ENCODE peak calls at places on chromosomes 7 and 10, in eight cellular contexts. D is left lung, U is stomach, M is GM23248, P is SK-N-MC, H is OCI-LY7, S is AG04450, C is right atrium auricular region. L is an unnamed sample.

GRCh38 chr10:101062231-101063161 is 707 bp downstream of the KAZALD1 start:
- DNase-seq in D (peak), U (peak), M (peak), P (no peak), H (peak), S (no peak), C (no peak), L (peak)

GRCh38 chr10:17659328-17659727 is 15.4 kb downstream of the STAM start:
- DNase-seq in D (no peak), U (no peak), M (no peak), P (no peak), H (no peak), S (no peak), C (no peak), L (no peak)

GRCh38 chr7:92988051-92988450 is 129.7 kb downstream of the SAMD9 start:
- DNase-seq in D (no peak), U (no peak), M (peak), P (no peak), H (no peak), S (no peak), C (no peak), L (no peak)

GRCh38 chr10:17735166-17735941 is 16.6 kb upstream of the TMEM236 start:
- DNase-seq in D (no peak), U (peak), M (no peak), P (no peak), H (no peak), S (no peak), C (no peak), L (no peak)

GRCh38 chr7:70794962-70795361 is 337.0 kb upstream of the GALNT17 start:
- DNase-seq in D (no peak), U (no peak), M (no peak), P (no peak), H (no peak), S (no peak), C (no peak), L (no peak)

GRCh38 chr7:111410899-111411298 is 151.4 kb downstream of the IMMP2L start:
- DNase-seq in D (no peak), U (no peak), M (no peak), P (no peak), H (no peak), S (no peak), C (no peak), L (no peak)

GRCh38 chr10:51815723-51816122 is 116.3 kb upstream of the CSTF2T start:
- DNase-seq in D (no peak), U (no peak), M (no peak), P (no peak), H (no peak), S (no peak), C (no peak), L (no peak)

GRCh38 chr7:44973610-44974401 is 5.0 kb downstream of the MYO1G start:
- DNase-seq in D (peak), U (peak), M (peak), P (no peak), H (peak), S (no peak), C (no peak), L (peak)

GRCh38 chr7:107596881-107597581 is 17.0 kb downstream of the BCAP29 start:
- DNase-seq in D (no peak), U (no peak), M (no peak), P (no peak), H (no peak), S (no peak), C (no peak), L (no peak)

GRCh38 chr10:3537518-3537917 is 247.5 kb downstream of the KLF6 start:
- DNase-seq in D (no peak), U (no peak), M (no peak), P (no peak), H (no peak), S (no peak), C (no peak), L (no peak)

GRCh38 chr7:42766810-42767423 is 145.0 kb downstream of the C7orf25 start:
- DNase-seq in D (no peak), U (no peak), M (no peak), P (no peak), H (no peak), S (no peak), C (no peak), L (no peak)

GRCh38 chr7:2321020-2321419 is 6.8 kb upstream of the SNX8 start:
- DNase-seq in D (peak), U (no peak), M (peak), P (no peak), H (no peak), S (no peak), C (no peak), L (no peak)

GRCh38 chr7:103680161-103681144 is 234.4 kb upstream of the SLC26A5 start:
- DNase-seq in D (peak), U (no peak), M (no peak), P (no peak), H (no peak), S (no peak), C (no peak), L (no peak)

GRCh38 chr7:156607332-156608175 is 33.0 kb upstream of the RNF32 start:
- DNase-seq in D (peak), U (no peak), M (peak), P (no peak), H (no peak), S (no peak), C (no peak), L (no peak)

GRCh38 chr7:4006687-4007086 is 675.4 kb upstream of the FOXK1 start:
- DNase-seq in D (no peak), U (no peak), M (no peak), P (no peak), H (no peak), S (no peak), C (no peak), L (no peak)

GRCh38 chr7:105278973-105279687 is 109.6 kb downstream of the SRPK2 start:
- DNase-seq in D (no peak), U (no peak), M (peak), P (no peak), H (no peak), S (no peak), C (no peak), L (no peak)

GRCh38 chr7:130151591-130152269 is 53.5 kb downstream of the TMEM209 start:
- DNase-seq in D (no peak), U (no peak), M (peak), P (no peak), H (no peak), S (no peak), C (no peak), L (no peak)

GRCh38 chr10:78531088-78531487 is 497.4 kb downstream of the RPS24 start:
- DNase-seq in D (no peak), U (no peak), M (no peak), P (no peak), H (no peak), S (no peak), C (no peak), L (no peak)

GRCh38 chr7:131197920-131198610 is 129.6 kb upstream of the MKLN1 start:
- DNase-seq in D (no peak), U (no peak), M (peak), P (no peak), H (no peak), S (no peak), C (no peak), L (no peak)

GRCh38 chr10:54463644-54464043 is 337.4 kb downstream of the PCDH15 start:
- DNase-seq in D (no peak), U (no peak), M (no peak), P (no peak), H (no peak), S (no peak), C (no peak), L (no peak)

GRCh38 chr7:5695037-5695708 is 86.3 kb downstream of the RNF216 start:
- DNase-seq in D (peak), U (no peak), M (peak), P (no peak), H (peak), S (peak), C (no peak), L (no peak)

GRCh38 chr7:12706900-12707536 is 19.6 kb downstream of the ARL4A start:
- DNase-seq in D (no peak), U (no peak), M (peak), P (no peak), H (no peak), S (no peak), C (no peak), L (no peak)

GRCh38 chr10:75115137-75115536 is 3.7 kb downstream of the SAMD8 start:
- DNase-seq in D (no peak), U (no peak), M (no peak), P (no peak), H (no peak), S (no peak), C (no peak), L (no peak)

GRCh38 chr10:52466464-52466863 is 152.4 kb downstream of the DKK1 start:
- DNase-seq in D (no peak), U (no peak), M (peak), P (no peak), H (peak), S (no peak), C (no peak), L (no peak)

GRCh38 chr10:72692057-72692891 is at the start of gene MCU:
- DNase-seq in D (peak), U (peak), M (peak), P (no peak), H (peak), S (peak), C (peak), L (peak)

GRCh38 chr7:100483728-100484635 is at the start of gene NYAP1:
- DNase-seq in D (no peak), U (peak), M (no peak), P (no peak), H (peak), S (no peak), C (no peak), L (no peak)

GRCh38 chr10:22325272-22325947 is 4.5 kb downstream of the BMI1 start:
- DNase-seq in D (peak), U (peak), M (peak), P (no peak), H (peak), S (peak), C (peak), L (peak)

GRCh38 chr10:5550621-5551530 is 26.1 kb downstream of the CALML3 start:
- DNase-seq in D (peak), U (no peak), M (no peak), P (no peak), H (no peak), S (no peak), C (no peak), L (peak)

GRCh38 chr10:98424308-98425254 is 9.6 kb upstream of the PYROXD2 start:
- DNase-seq in D (no peak), U (peak), M (no peak), P (no peak), H (no peak), S (no peak), C (peak), L (no peak)

GRCh38 chr7:4210821-4211220 is 471.3 kb upstream of the FOXK1 start:
- DNase-seq in D (peak), U (no peak), M (no peak), P (no peak), H (no peak), S (no peak), C (no peak), L (peak)

GRCh38 chr7:102115931-102116330 is 170.7 kb upstream of the SH2B2 start:
- DNase-seq in D (no peak), U (no peak), M (no peak), P (no peak), H (no peak), S (no peak), C (no peak), L (peak)

GRCh38 chr10:58477902-58478301 is 34.8 kb upstream of the BICC1 start:
- DNase-seq in D (no peak), U (no peak), M (peak), P (no peak), H (no peak), S (no peak), C (no peak), L (no peak)

DNA sequence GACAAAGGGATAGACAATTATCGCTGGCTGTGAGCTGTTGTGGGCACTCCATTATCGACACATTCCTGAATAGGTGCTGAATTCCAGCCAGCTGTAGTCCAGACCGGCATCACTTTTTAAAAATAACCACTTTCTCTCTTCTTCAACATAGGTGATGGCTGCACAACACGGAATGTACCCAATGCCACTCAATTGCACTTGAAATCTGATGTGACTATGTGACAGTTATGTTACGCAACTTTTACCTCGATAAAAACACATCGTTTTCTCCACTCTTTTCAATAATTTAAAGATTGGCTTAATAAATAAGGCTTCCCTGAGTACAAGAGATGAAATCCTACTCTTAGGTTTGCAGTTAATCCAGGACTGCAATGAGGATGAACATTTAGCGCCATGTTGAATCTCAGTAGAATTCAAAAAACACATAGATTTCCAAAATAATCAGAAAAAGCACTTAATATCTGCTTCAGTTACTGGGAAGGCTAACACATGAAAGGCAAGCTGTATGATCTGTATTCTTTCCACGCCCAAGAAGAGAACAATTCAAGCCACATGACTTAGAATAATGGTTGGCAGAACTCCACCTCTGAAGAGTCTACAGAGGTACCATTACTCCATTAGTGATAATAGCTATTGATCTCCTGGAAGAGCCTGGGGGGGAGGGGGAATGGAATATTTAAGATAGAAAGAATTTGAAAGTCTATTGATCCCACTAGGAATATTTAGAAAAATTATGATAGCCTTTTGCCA is 3.6 kb downstream of the YWHAG start:
- DNase-seq in D (no peak), U (no peak), M (no peak), P (no peak), H (no peak), S (no peak), C (no peak), L (no peak)
- H3K27ac ChIP-seq in D (no peak), U (no peak), M (peak), P (no peak), H (no peak), S (no peak), C (peak), L (no peak)

GRCh38 chr10:128070721-128071416 is 55.4 kb downstream of the MKI67 start:
- DNase-seq in D (no peak), U (no peak), M (no peak), P (no peak), H (no peak), S (no peak), C (no peak), L (peak)
- H3K27ac ChIP-seq in D (no peak), U (no peak), M (no peak), P (no peak), H (no peak), S (no peak), C (no peak), L (no peak)

GRCh38 chr10:122468923-122469781 is 7.8 kb downstream of the HTRA1 start:
- DNase-seq in D (no peak), U (no peak), M (peak), P (no peak), H (no peak), S (peak), C (no peak), L (no peak)
- H3K27ac ChIP-seq in D (no peak), U (peak), M (peak), P (no peak), H (no peak), S (peak), C (peak), L (peak)

GRCh38 chr7:36513393-36513792 is 123.7 kb downstream of the ANLN start:
- DNase-seq in D (no peak), U (no peak), M (no peak), P (no peak), H (no peak), S (no peak), C (no peak), L (no peak)
- H3K27ac ChIP-seq in D (no peak), U (no peak), M (no peak), P (no peak), H (no peak), S (no peak), C (no peak), L (no peak)

DNA sequence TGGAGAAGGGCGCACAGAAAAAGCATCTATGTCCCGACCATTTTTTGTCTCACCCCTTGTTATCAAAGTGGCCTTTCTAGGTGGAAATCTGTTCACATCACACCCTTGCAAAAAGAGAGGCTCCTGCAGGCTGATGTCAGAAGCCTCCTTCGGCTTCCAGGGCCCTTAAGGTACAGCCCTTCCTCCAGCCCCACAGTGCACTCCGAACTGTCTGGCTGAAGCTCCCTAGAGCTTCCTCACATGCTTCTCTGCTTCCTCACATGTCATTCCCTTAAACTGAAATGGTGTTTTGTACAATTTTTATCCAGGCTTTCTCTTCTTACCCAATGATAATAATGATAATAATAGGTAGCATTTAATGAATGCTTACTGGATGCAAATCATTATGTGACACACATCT is 210.3 kb downstream of the INHBA start:
- DNase-seq in D (no peak), U (no peak), M (no peak), P (no peak), H (no peak), S (no peak), C (no peak), L (no peak)
- H3K27ac ChIP-seq in D (no peak), U (no peak), M (no peak), P (no peak), H (no peak), S (no peak), C (no peak), L (no peak)

DNA sequence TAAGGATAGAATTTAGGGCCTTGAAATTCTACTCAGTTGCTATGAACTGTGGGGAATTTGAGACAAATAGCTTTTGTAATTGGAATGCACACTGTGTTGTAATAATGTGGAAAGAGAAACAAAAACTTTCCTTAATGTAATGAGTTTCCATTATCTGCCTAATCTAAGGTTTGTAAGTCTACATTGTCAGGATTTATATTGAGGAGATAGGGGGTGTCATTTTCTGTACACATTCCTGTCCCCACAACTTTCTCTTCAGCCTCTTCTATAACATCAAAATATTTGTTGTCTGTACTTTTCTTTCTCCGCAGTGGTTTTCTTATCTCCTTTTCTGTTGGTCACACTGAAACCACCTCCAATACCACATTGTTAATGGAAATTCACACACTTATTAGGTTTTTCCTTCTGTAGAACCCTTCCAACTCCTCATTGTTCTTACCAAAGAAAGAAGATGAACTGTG is 41.5 kb downstream of the ARID5B start:
- DNase-seq in D (no peak), U (no peak), M (peak), P (no peak), H (no peak), S (no peak), C (no peak), L (no peak)
- H3K27ac ChIP-seq in D (peak), U (peak), M (peak), P (peak), H (peak), S (no peak), C (peak), L (peak)

L was measured in upper lobe of right lung.